ENCODE peak calls at places on chromosomes 6 and 20, in eight cellular contexts. A is lower leg skin; B is activated CD4-positive, alpha-beta T cell treated with anti-CD3 and anti-CD28 coated beads, Interleukin-2, amount 10 ng/mL, durations not matched to agents 7 days and 5 days; G is A172; T is Daoy; I is activated gamma-delta T cell treated with Interleukin-2 at 50 U/mL for 16 hours; E is NAMALWA; W is AG20443. Q is an unnamed sample.

GRCh38 chr6:106197441-106197840 is 111.3 kb downstream of the PRDM1 start:
- DNase-seq in G (no peak), E (no peak), W (no peak), I (no peak), T (no peak), B (peak), A (no peak), Q (peak)

GRCh38 chr6:128952902-128953301 is 70.0 kb downstream of the LAMA2 start:
- DNase-seq in I (no peak), E (no peak), A (no peak), T (no peak), G (no peak), W (no peak), B (no peak), Q (no peak)

GRCh38 chr6:45724511-45724910 is 291.1 kb downstream of the CLIC5 start:
- DNase-seq in E (no peak), T (peak), I (no peak), W (peak), A (no peak), B (no peak), G (peak), Q (peak)

GRCh38 chr6:144493035-144493910 is 208.1 kb downstream of the UTRN start:
- DNase-seq in G (no peak), T (no peak), E (no peak), A (no peak), W (no peak), B (no peak), I (no peak), Q (no peak)

GRCh38 chr6:34341481-34341971 is 50.9 kb downstream of the NUDT3 start:
- DNase-seq in B (no peak), W (peak), G (peak), T (peak), I (no peak), A (no peak), E (no peak), Q (no peak)

GRCh38 chr6:146598785-146599405 is at the start of gene ADGB:
- DNase-seq in B (no peak), T (peak), I (no peak), W (peak), A (no peak), E (no peak), G (no peak), Q (peak)

GRCh38 chr20:10357061-10357708 is 76.8 kb downstream of the MKKS start:
- DNase-seq in T (peak), G (no peak), E (no peak), A (no peak), W (no peak), I (no peak), B (no peak), Q (no peak)

GRCh38 chr6:167846997-167847606 is 20.4 kb downstream of the AFDN start:
- DNase-seq in T (no peak), B (no peak), W (no peak), I (no peak), G (peak), E (no peak), A (no peak), Q (peak)

GRCh38 chr6:31752739-31753319 is 9.6 kb upstream of the SAPCD1 start:
- DNase-seq in I (no peak), A (no peak), G (peak), E (no peak), W (peak), T (peak), B (no peak), Q (peak)

GRCh38 chr6:136158398-136158797 is 91.7 kb downstream of the MTFR2 start:
- DNase-seq in E (no peak), W (no peak), B (no peak), G (no peak), I (no peak), A (no peak), T (no peak), Q (peak)

GRCh38 chr6:906920-907319 is 214.0 kb upstream of the EXOC2 start:
- DNase-seq in E (no peak), I (no peak), G (peak), T (peak), W (no peak), A (no peak), B (no peak), Q (no peak)

GRCh38 chr20:24488064-24488799 is 18.8 kb downstream of the SYNDIG1 start:
- DNase-seq in B (no peak), E (no peak), W (no peak), G (no peak), T (no peak), I (no peak), A (peak), Q (no peak)

Q was measured in NCI-H226.